ENCODE peak calls at places on chromosomes 7 and 10, in four cellular contexts. X is GM12878, L is HepG2, A is K562. G is an unnamed sample.

GRCh38 chr10:533611-534566 is 155.6 kb downstream of the DIP2C start:
- DNase-seq in X (no peak), L (no peak), A (no peak), G (no peak)

GRCh38 chr7:34057956-34058355 is 152.6 kb downstream of the BMPER start:
- DNase-seq in X (no peak), L (no peak), A (no peak), G (no peak)

GRCh38 chr7:95686109-95686508 is 86.2 kb upstream of the DYNC1I1 start:
- DNase-seq in X (no peak), L (peak; percentile 40), A (peak; percentile 19), G (peak; percentile 23)

GRCh38 chr7:151249034-151249731 is 689 bp upstream of the SMARCD3 start:
- DNase-seq in X (no peak), L (no peak), A (peak; percentile 56), G (peak; percentile 61)

GRCh38 chr10:878333-878753 is 53.2 kb downstream of the LARP4B start:
- DNase-seq in X (no peak), L (no peak), A (no peak), G (no peak)

GRCh38 chr7:12529971-12530710 is 40.4 kb upstream of the SCIN start:
- DNase-seq in X (no peak), L (no peak), A (no peak), G (no peak)

GRCh38 chr7:26853788-26854393 is 10.5 kb downstream of the SKAP2 start:
- DNase-seq in X (no peak), L (peak; percentile 14), A (peak; percentile 35), G (no peak)

GRCh38 chr7:157622000-157622399 is 285.2 kb downstream of the DNAJB6 start:
- DNase-seq in X (no peak), L (no peak), A (no peak), G (no peak)

GRCh38 chr10:13140627-13141190 is 20.6 kb upstream of the MCM10 start:
- DNase-seq in X (no peak), L (no peak), A (no peak), G (no peak)

GRCh38 chr10:13143761-13144160 is 17.6 kb upstream of the MCM10 start:
- DNase-seq in X (no peak), L (no peak), A (no peak), G (no peak)

GRCh38 chr10:13152286-13152685 is 9.1 kb upstream of the MCM10 start:
- DNase-seq in X (no peak), L (no peak), A (no peak), G (no peak)

GRCh38 chr10:13144814-13145213 is 16.5 kb upstream of the MCM10 start:
- DNase-seq in X (no peak), L (no peak), A (no peak), G (no peak)

GRCh38 chr10:13146383-13146782 is 15.0 kb upstream of the MCM10 start:
- DNase-seq in X (no peak), L (no peak), A (no peak), G (no peak)
- TF ChIP-seq BHLHE40 in X (no peak), L (no peak), A (no peak), G (no peak)

GRCh38 chr10:22323538-22324305 is 2.8 kb downstream of the BMI1 start:
- DNase-seq in X (no peak), L (no peak), A (no peak), G (no peak)

GRCh38 chr10:22321156-22321711 is 335 bp downstream of the BMI1 start:
- DNase-seq in X (no peak), L (peak; percentile 35), A (peak; percentile 82), G (peak; percentile 56)

GRCh38 chr10:22322663-22323160 is 1.8 kb downstream of the BMI1 start:
- DNase-seq in X (no peak), L (no peak), A (no peak), G (no peak)

GRCh38 chr10:22320591-22321155 is at the start of gene BMI1:
- DNase-seq in X (no peak), L (peak; percentile 63), A (peak; percentile 91), G (peak; percentile 80)

GRCh38 chr10:22321831-22322662 is 1.1 kb downstream of the BMI1 start:
- DNase-seq in X (no peak), L (no peak), A (no peak), G (peak; percentile 16)
- TF ChIP-seq SP1 in X (no peak), L (no peak), A (no peak), G (no peak)

DNA sequence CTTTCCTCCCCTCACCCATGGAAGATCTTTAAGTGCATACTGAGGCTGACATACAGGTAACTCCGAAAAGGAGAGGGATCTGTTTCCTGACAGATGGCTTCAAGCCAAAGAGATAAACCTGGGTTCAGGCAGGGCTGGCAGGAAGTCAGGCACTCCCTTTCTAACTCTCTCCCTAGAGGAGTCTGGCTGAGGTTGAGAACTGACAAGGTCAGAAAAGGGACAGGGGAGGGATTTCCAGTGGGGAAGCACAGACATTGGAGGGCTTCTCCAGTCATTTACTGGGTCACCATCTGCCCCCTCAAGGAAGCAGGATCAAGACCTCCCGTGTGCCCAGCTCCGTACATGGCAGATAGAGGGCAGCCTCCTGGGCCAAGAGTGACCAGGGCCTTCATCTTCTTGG is 31.6 kb downstream of the TLX1 start:
- DNase-seq in X (no peak), L (no peak), A (peak; percentile 10), G (peak; percentile 6)
- TF ChIP-seq BHLHE40 in X (no peak), L (no peak), A (no peak), G (no peak)

DNA sequence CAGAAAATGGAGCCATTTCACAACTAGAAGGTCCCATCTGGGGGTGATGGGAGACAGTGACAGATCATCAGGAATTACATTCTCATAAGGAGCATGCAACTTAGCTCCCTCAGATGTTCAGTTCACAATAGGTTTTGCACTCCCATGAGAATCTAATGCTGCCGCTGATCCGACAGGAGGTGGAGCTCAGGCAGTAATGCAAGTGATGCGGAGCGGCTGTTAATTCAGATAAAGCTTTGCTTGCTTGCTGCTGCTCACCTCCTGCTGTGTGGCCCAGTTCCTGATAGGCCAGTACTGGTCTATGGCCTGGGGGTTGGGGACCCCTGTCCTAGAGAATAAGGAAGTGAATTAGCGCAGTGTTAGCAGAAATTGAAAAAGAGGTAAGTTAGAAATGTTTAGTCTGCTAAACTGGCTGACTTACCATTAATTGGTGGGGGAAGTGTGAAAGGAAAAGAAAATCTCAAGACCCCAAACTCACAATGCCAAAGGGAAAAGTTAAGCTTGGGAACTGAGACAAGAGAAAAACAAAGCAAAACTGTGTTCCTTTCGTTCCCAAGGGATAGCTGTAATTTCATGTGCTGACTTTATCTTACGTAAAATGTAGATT is 76.4 kb downstream of the LYZL2 start:
- DNase-seq in X (no peak), L (no peak), A (peak; percentile 98), G (no peak)
- TF ChIP-seq SP1 in X (no peak), L (no peak), A (peak; percentile 33), G (no peak)

GRCh38 chr10:70381491-70382421 is 669 bp downstream of the LRRC20 start:
- DNase-seq in X (no peak), L (no peak), A (peak; percentile 49), G (peak; percentile 16)
- TF ChIP-seq BHLHE40 in X (peak; percentile 18), L (no peak), A (no peak), G (no peak)

GRCh38 chr7:42606217-42606905 is 305.5 kb downstream of the C7orf25 start:
- DNase-seq in X (no peak), L (no peak), A (no peak), G (no peak)

GRCh38 chr7:42605381-42605780 is 306.5 kb downstream of the C7orf25 start:
- DNase-seq in X (no peak), L (no peak), A (no peak), G (no peak)

GRCh38 chr7:42603496-42603895 is 308.4 kb downstream of the C7orf25 start:
- DNase-seq in X (no peak), L (no peak), A (no peak), G (no peak)

GRCh38 chr7:42611529-42611928 is 300.3 kb downstream of the C7orf25 start:
- DNase-seq in X (no peak), L (no peak), A (no peak), G (no peak)

DNA sequence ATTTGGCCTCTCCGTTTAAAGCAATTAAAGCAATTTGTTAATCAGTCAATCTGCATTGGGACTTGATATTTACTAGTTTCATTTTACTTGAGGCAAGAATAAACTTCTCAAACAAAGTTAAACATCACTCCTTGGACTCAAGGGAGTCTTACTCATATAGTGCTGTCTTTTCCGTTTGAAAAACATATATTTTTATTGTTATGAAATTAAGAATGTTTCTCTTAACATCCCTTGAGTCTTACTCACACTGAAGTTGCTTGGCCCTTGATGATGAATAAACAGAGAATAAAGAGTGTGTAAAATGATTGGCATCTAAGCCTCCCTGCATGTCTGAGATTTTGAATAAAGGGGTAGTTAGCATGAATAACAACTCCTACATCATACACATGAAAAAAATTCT is 306.1 kb downstream of the C7orf25 start:
- DNase-seq in X (no peak), L (no peak), A (no peak), G (no peak)
- TF ChIP-seq SP1 in X (no peak), L (no peak), A (no peak), G (no peak)

GRCh38 chr7:129341838-129342806 is 92.1 kb upstream of the STRIP2 start:
- DNase-seq in X (no peak), L (no peak), A (no peak), G (no peak)

GRCh38 chr7:129338450-129338849 is 95.8 kb upstream of the STRIP2 start:
- DNase-seq in X (no peak), L (no peak), A (no peak), G (no peak)

GRCh38 chr7:129347330-129347729 is 86.9 kb upstream of the STRIP2 start:
- DNase-seq in X (no peak), L (no peak), A (no peak), G (no peak)

GRCh38 chr7:129341212-129341611 is 93.0 kb upstream of the STRIP2 start:
- DNase-seq in X (no peak), L (no peak), A (no peak), G (no peak)

DNA sequence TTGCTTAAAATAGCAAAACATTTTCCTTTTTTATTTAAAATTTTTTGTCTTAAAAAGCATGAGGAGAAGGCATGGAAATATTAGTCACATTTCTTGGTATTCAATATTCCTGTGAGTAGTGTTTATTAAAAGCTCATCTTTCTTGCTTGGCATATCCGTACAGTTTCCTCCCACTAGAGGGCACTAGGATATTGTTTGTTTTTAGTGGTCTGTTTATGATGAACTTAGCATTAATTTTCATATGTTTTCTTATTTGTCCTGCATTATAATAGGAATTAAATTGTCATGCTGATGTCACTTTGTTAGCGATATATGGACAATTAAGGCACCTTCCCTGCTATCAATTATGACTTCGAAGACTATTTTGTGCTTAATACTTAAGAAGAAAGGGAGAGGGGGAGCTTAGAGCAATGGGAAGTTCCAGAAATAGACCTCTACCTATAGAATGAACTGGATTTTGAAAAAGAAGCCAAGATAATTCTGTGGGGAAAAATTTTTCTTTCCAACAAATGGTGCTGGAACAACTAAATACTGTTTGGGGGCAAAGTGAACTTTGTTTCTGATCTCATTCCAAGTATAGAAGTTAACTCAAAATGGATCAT is 91.0 kb upstream of the STRIP2 start:
- DNase-seq in X (no peak), L (peak; percentile 19), A (peak; percentile 77), G (peak; percentile 17)
- TF ChIP-seq BHLHE40 in X (no peak), L (no peak), A (no peak), G (no peak)